ENCODE peak calls at places on chromosome 11, in ten cellular contexts. R, I, W, D, Y, J, N, E, Q and O are unnamed samples.

GRCh38 chr11:22302368-22302767 is 35.8 kb upstream of the SLC17A6 start:
- DNase-seq in N (no peak), J (no peak), I (no peak), D (no peak), Y (no peak), W (no peak), R (no peak), Q (no peak), E (no peak), O (no peak)

GRCh38 chr11:95148421-95148820 is 58.8 kb downstream of the ENDOD1 start:
- DNase-seq in J (no peak), E (no peak), D (no peak), Y (no peak), Q (no peak), R (peak), W (no peak), I (no peak), N (no peak), O (no peak)

GRCh38 chr11:125443767-125444311 is 52.2 kb downstream of the FEZ1 start:
- DNase-seq in I (no peak), Q (no peak), E (no peak), W (no peak), D (no peak), J (no peak), R (no peak), Y (peak), N (peak), O (no peak)

GRCh38 chr11:19276859-19277808 is 36.4 kb upstream of the E2F8 start:
- DNase-seq in D (peak), Q (no peak), W (peak), I (no peak), Y (no peak), N (no peak), R (no peak), J (no peak), E (no peak), O (peak)

GRCh38 chr11:125952973-125953372 is 7.1 kb downstream of the VSIG10L2 start:
- DNase-seq in E (no peak), W (no peak), N (no peak), J (peak), D (no peak), I (no peak), Y (no peak), R (no peak), Q (no peak), O (no peak)

GRCh38 chr11:68117896-68118470 is 3.2 kb downstream of the CHKA start:
- DNase-seq in E (no peak), I (no peak), J (no peak), W (no peak), Q (no peak), R (no peak), Y (peak), N (peak), D (no peak), O (no peak)

GRCh38 chr11:134757633-134758032 is 345.6 kb upstream of the B3GAT1 start:
- DNase-seq in J (no peak), N (no peak), W (no peak), Y (no peak), D (no peak), R (no peak), I (no peak), E (no peak), Q (no peak), O (no peak)

GRCh38 chr11:119608201-119608600 is 120.8 kb downstream of the NECTIN1 start:
- DNase-seq in Q (no peak), I (no peak), D (no peak), Y (no peak), W (no peak), J (no peak), E (no peak), R (no peak), N (no peak), O (no peak)

GRCh38 chr11:44453871-44454270 is 111.6 kb upstream of the CD82 start:
- DNase-seq in W (no peak), R (no peak), I (no peak), E (no peak), Y (no peak), Q (no peak), N (no peak), D (no peak), J (no peak), O (no peak)

GRCh38 chr11:35098850-35099249 is 40.1 kb upstream of the CD44 start:
- DNase-seq in W (no peak), I (no peak), J (no peak), E (no peak), Y (no peak), N (no peak), Q (no peak), R (no peak), D (no peak), O (no peak)

GRCh38 chr11:39777035-39777434 is 1682.4 kb downstream of the LRRC4C start:
- DNase-seq in I (no peak), W (no peak), D (no peak), E (no peak), J (no peak), N (no peak), R (no peak), Q (no peak), Y (no peak), O (no peak)

GRCh38 chr11:13008625-13009475 is at the start of gene RASSF10:
- DNase-seq in D (peak), R (peak), E (peak), N (peak), W (peak), Y (peak), Q (no peak), I (peak), J (no peak), O (peak)

GRCh38 chr11:46075168-46075567 is 46.1 kb downstream of the PHF21A start:
- DNase-seq in W (peak), N (no peak), R (peak), J (no peak), Y (no peak), E (no peak), Q (no peak), D (no peak), I (no peak), O (peak)

GRCh38 chr11:64915366-64915887 is 1.6 kb downstream of the ATG2A start:
- DNase-seq in I (no peak), R (no peak), N (peak), J (no peak), W (no peak), Q (no peak), D (no peak), E (no peak), Y (no peak), O (no peak)
- H3K4me3 ChIP-seq in I (peak), R (peak), N (peak), J (no peak), W (peak), Q (peak), D (no peak), E (no peak), Y (peak), O (peak)

GRCh38 chr11:18243783-18244362 is 4.6 kb downstream of the SAA2 start:
- DNase-seq in W (peak), R (peak), I (no peak), J (no peak), Q (no peak), E (no peak), N (peak), Y (peak), D (peak), O (peak)
- TF ChIP-seq CTCF in W (peak), R (peak), I (peak), J (peak), Q (peak), E (peak), N (peak), Y (peak), D (peak), O (peak)

GRCh38 chr11:27696961-27697360 is 3.3 kb downstream of the BDNF start:
- DNase-seq in R (no peak), D (no peak), J (no peak), W (no peak), N (no peak), Q (no peak), E (no peak), I (no peak), Y (no peak), O (peak)
- H3K4me3 ChIP-seq in R (peak), D (no peak), J (no peak), W (peak), N (no peak), Q (no peak), E (no peak), I (no peak), Y (peak), O (no peak)

GRCh38 chr11:2299773-2300172 is 1.9 kb downstream of the C11orf21 start:
- DNase-seq in J (no peak), R (no peak), D (no peak), Y (no peak), W (no peak), I (no peak), N (no peak), Q (no peak), E (peak), O (no peak)

GRCh38 chr11:2300290-2300935 is 1.3 kb downstream of the C11orf21 start:
- DNase-seq in D (peak), I (no peak), E (peak), W (no peak), R (no peak), Q (no peak), J (no peak), N (no peak), Y (no peak), O (no peak)

GRCh38 chr11:2298131-2298794 is 3.5 kb downstream of the C11orf21 start:
- DNase-seq in R (no peak), W (no peak), J (no peak), Y (no peak), D (peak), I (no peak), N (no peak), Q (no peak), E (peak), O (no peak)

GRCh38 chr11:2297623-2298030 is 4.1 kb downstream of the C11orf21 start:
- DNase-seq in Q (no peak), N (no peak), D (no peak), R (no peak), W (no peak), Y (no peak), J (no peak), E (no peak), I (no peak), O (no peak)

GRCh38 chr11:2298795-2299747 is 2.6 kb downstream of the C11orf21 start:
- DNase-seq in J (no peak), E (peak), W (no peak), Y (peak), R (no peak), D (peak), I (no peak), Q (no peak), N (peak), O (peak)
- TF ChIP-seq CTCF in J (peak), E (peak), W (no peak), Y (peak), R (no peak), D (peak), I (no peak), Q (peak), N (peak), O (peak)

DNA sequence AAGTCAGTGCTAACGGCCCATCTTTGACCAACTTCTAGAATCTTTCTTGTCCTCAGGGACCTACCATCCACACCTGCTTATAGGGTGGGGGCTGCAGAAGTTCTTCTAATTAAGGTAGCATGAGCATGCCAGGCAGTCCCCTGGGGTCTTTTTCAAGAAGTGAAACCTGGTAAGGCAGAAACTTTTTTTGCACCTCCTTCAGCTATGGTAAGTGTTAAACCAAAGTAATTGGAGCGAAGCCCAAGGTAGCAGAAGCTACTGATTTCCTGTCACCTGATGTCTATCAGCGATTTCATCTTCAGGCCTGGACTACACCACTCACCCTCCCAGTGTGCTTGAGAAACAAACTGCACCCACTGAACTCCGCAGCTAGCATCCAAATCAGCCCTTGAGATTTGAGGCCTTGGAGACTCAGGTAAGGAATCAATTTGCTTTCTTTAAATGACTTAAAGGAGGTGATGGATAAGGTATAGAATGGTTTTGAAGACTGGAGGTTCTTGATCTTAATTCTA is at the start of gene MS4A1:
- DNase-seq in R (no peak), W (no peak), I (no peak), Q (no peak), J (no peak), D (no peak), N (no peak), E (no peak), Y (no peak), O (no peak)
- H3K4me3 ChIP-seq in R (no peak), W (no peak), I (no peak), Q (no peak), J (no peak), D (no peak), N (no peak), E (peak), Y (no peak), O (no peak)

DNA sequence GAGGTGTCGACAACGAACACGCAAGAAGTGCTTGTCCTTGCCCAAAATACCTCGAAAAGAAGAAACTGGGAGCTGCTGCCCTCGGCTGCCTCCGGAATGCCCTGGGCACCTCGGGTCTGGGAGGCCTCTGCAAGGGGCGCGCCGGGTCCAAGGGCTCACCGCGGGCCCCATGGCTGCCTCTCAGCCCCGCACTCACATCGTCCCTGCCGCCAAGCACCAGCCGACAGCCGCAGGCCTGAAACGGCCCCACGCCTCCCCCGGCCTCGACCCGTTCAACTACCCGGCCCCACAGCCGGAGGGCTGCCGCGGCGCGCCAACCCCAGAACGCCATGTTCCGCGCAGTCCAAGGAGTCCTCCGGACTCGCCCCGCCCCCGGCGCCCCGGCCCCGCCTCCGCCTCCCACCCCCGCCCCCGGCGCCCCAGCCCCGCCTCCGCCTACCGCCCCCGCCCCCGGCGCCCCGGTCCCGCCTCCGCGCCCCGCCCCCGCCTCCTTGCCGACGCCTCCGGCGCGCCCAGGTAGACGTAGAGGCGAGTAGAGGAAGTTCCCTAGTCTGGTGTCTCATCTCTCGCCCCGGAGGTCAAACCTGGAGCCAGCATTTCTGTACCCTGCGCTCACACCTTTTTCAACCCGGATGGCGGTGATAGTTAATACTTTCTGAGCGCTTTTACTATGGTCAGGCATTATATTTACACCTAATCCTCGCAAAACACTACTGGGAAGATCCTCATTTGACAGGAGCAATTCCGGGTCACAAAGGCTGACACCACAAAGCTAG is at the start of gene SIRT3:
- DNase-seq in Q (peak), W (peak), I (peak), J (peak), D (peak), R (peak), N (peak), Y (peak), E (peak), O (peak)
- TF ChIP-seq CTCF in Q (peak), W (no peak), I (no peak), J (peak), D (no peak), R (no peak), N (no peak), Y (peak), E (peak), O (peak)

GRCh38 chr11:66567787-66568123 is 651 bp downstream of the CTSF start:
- DNase-seq in R (no peak), Q (no peak), I (no peak), Y (no peak), E (no peak), W (no peak), N (no peak), J (no peak), D (no peak), O (no peak)

GRCh38 chr11:66570826-66571222 is 2.4 kb upstream of the CTSF start:
- DNase-seq in R (no peak), W (no peak), Y (peak), D (no peak), J (no peak), E (no peak), Q (no peak), N (no peak), I (no peak), O (no peak)

GRCh38 chr11:66568124-66568916 is at the start of gene CTSF:
- DNase-seq in W (peak), E (peak), Y (peak), N (peak), D (peak), J (peak), I (peak), Q (no peak), R (peak), O (peak)

GRCh38 chr11:66569076-66569475 is 670 bp upstream of the CTSF start:
- DNase-seq in Y (no peak), I (no peak), E (no peak), D (no peak), J (no peak), R (no peak), N (no peak), Q (no peak), W (no peak), O (no peak)

DNA sequence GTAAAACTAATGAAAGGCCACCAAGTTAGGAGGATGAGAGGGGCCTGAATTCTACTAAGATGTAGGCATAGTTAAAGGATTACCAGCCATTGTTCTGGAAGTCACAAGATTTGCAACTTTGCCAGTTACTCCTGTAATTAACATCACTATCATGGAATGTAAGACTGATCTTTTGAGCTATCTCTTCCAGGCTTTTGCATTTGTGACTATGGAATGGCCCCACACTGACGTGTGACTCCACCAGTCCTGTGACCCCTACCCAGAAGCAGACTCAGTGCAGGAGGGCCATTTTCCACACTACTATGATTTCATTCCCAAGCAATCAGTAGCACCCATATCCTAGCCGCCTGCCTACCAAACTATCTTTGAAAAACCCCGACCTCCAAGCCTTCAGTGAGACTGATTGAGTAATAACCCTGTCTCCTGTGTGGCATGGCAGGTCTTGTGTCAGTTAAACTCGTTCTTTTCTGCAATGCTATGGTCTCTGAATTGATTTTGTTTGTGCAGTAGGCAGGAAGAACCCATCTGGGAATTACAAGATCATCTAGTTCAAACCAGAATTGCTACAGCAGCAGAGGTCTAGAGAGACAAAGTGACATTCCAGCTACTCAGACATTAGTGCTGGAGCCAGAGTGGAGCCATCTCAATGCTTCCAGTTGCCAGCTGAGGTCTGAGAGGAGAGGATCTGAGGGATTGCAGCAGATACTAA is 1.9 kb upstream of the CTSF start:
- DNase-seq in Y (peak), R (no peak), N (peak), J (no peak), W (no peak), E (no peak), I (no peak), D (no peak), Q (no peak), O (no peak)
- H3K4me3 ChIP-seq in Y (no peak), R (no peak), N (no peak), J (no peak), W (no peak), E (no peak), I (no peak), D (no peak), Q (no peak), O (no peak)